ENCODE peak calls at places on chromosomes 1 and 21, in four cellular contexts. D is HL-60, E is choroid plexus epithelial cell, I is mucosa of descending colon. T is an unnamed sample.

GRCh38 chr1:35706846-35707245 is 11.8 kb downstream of the C1orf216 start:
- DNase-seq in D (no peak), E (no peak), I (no peak), T (no peak)

GRCh38 chr1:3026124-3026523 is 4.9 kb downstream of the ACTRT2 start:
- DNase-seq in D (no peak), I (no peak), E (no peak), T (no peak)

GRCh38 chr1:98557808-98558390 is 103.6 kb upstream of the SNX7 start:
- DNase-seq in I (no peak), E (peak; percentile 7), D (no peak), T (no peak)

GRCh38 chr1:248158758-248159157 is 13.8 kb downstream of the OR2M5 start:
- DNase-seq in D (no peak), E (no peak), I (no peak), T (no peak)

GRCh38 chr1:160062134-160062533 is 7.8 kb downstream of the KCNJ10 start:
- DNase-seq in E (no peak), I (no peak), D (no peak), T (no peak)

GRCh38 chr1:60427194-60427593 is 353.6 kb upstream of the C1orf87 start:
- DNase-seq in E (no peak), D (no peak), I (no peak), T (no peak)

GRCh38 chr1:155069551-155070391 is 6.2 kb downstream of the EFNA4 start:
- DNase-seq in I (peak; percentile 51), D (no peak), E (no peak), T (no peak)

GRCh38 chr21:39016740-39017315 is 166.4 kb downstream of the PSMG1 start:
- DNase-seq in D (peak; percentile 92), I (peak; percentile 36), E (peak; percentile 78), T (peak; percentile 87)

GRCh38 chr1:208461680-208462079 is 217.5 kb upstream of the PLXNA2 start:
- DNase-seq in I (no peak), E (peak; percentile 2), D (no peak), T (no peak)

GRCh38 chr1:205076245-205076761 is 8.0 kb downstream of the TMEM81 start:
- DNase-seq in E (no peak), D (peak; percentile 13), I (no peak), T (no peak)

GRCh38 chr1:155071701-155072100 is 6.9 kb upstream of the EFNA3 start:
- DNase-seq in E (no peak), D (no peak), I (peak; percentile 54), T (no peak)

GRCh38 chr1:28122183-28122582 is 33.8 kb upstream of the EYA3 start:
- DNase-seq in D (no peak), I (no peak), E (peak; percentile 71), T (no peak)

GRCh38 chr1:184189361-184189760 is 137.8 kb downstream of the TSEN15 start:
- DNase-seq in I (no peak), E (no peak), D (no peak), T (no peak)

GRCh38 chr1:154145986-154146385 is 8.9 kb downstream of the NUP210L start:
- DNase-seq in E (no peak), I (no peak), D (no peak), T (no peak)

GRCh38 chr1:55428944-55429931 is 214.1 kb upstream of the USP24 start:
- DNase-seq in D (no peak), I (no peak), E (peak; percentile 98), T (no peak)

GRCh38 chr1:198417041-198417440 is 123.4 kb downstream of the ATP6V1G3 start:
- DNase-seq in E (no peak), I (no peak), D (no peak), T (no peak)

GRCh38 chr1:177686929-177687328 is 282.9 kb downstream of the SEC16B start:
- DNase-seq in I (no peak), D (no peak), E (no peak), T (no peak)

GRCh38 chr1:115954684-115955083 is 21.6 kb upstream of the SLC22A15 start:
- DNase-seq in I (no peak), E (no peak), D (no peak), T (no peak)

GRCh38 chr1:189021577-189021976 is 1456.1 kb downstream of the BRINP3 start:
- DNase-seq in D (no peak), I (no peak), E (no peak), T (no peak)

GRCh38 chr1:169105087-169105433 is 1.4 kb upstream of the ATP1B1 start:
- DNase-seq in E (no peak), I (no peak), D (no peak), T (no peak)

GRCh38 chr1:29271724-29272123 is 35.4 kb downstream of the PTPRU start:
- DNase-seq in E (peak; percentile 78), I (peak; percentile 84), D (no peak), T (no peak)

GRCh38 chr1:214224605-214225354 is 56.2 kb upstream of the SMYD2 start:
- DNase-seq in D (no peak), E (peak; percentile 39), I (no peak), T (no peak)

GRCh38 chr1:85554630-85555327 is 25.8 kb upstream of the CCN1 start:
- DNase-seq in D (no peak), I (no peak), E (no peak), T (no peak)

GRCh38 chr21:35974801-35975200 is 85.5 kb downstream of the SETD4 start:
- DNase-seq in E (peak; percentile 12), I (no peak), D (no peak), T (no peak)

GRCh38 chr1:236206548-236206947 is 64.2 kb downstream of the GPR137B start:
- DNase-seq in E (no peak), D (peak; percentile 38), I (no peak), T (no peak)

GRCh38 chr1:230940848-230941247 is 37.8 kb downstream of the TTC13 start:
- DNase-seq in E (peak; percentile 28), D (no peak), I (no peak), T (no peak)

GRCh38 chr1:6922096-6922931 is 137.1 kb downstream of the CAMTA1 start:
- DNase-seq in D (no peak), E (peak; percentile 75), I (no peak), T (no peak)

GRCh38 chr1:10980094-10980577 is 32.3 kb upstream of the TARDBP start:
- DNase-seq in I (peak; percentile 85), E (peak; percentile 72), D (no peak), T (no peak)

GRCh38 chr21:43188181-43188580 is 19.4 kb downstream of the CRYAA start:
- DNase-seq in I (peak; percentile 16), E (no peak), D (no peak), T (peak; percentile 21)

GRCh38 chr21:43597052-43597451 is 62.2 kb downstream of the HSF2BP start:
- DNase-seq in D (no peak), E (peak; percentile 76), I (no peak), T (no peak)

GRCh38 chr21:45455321-45456013 is 50.5 kb downstream of the COL18A1 start:
- DNase-seq in D (peak; percentile 23), E (no peak), I (no peak), T (no peak)

GRCh38 chr1:153942766-153943549 is 3.6 kb downstream of the DENND4B start:
- DNase-seq in I (no peak), E (no peak), D (no peak), T (no peak)

GRCh38 chr1:24893431-24893830 is 36.6 kb downstream of the RUNX3 start:
- DNase-seq in I (peak; percentile 61), D (no peak), E (no peak), T (peak; percentile 33)

GRCh38 chr1:175725684-175726083 is 17.7 kb downstream of the TNR start:
- DNase-seq in I (no peak), E (peak; percentile 24), D (no peak), T (no peak)

GRCh38 chr1:11326070-11326469 is 53.1 kb downstream of the UBIAD1 start:
- DNase-seq in D (no peak), I (no peak), E (no peak), T (no peak)

GRCh38 chr1:65189716-65190115 is 41.7 kb downstream of the AK4 start:
- DNase-seq in E (peak; percentile 43), I (no peak), D (no peak), T (no peak)

DNA sequence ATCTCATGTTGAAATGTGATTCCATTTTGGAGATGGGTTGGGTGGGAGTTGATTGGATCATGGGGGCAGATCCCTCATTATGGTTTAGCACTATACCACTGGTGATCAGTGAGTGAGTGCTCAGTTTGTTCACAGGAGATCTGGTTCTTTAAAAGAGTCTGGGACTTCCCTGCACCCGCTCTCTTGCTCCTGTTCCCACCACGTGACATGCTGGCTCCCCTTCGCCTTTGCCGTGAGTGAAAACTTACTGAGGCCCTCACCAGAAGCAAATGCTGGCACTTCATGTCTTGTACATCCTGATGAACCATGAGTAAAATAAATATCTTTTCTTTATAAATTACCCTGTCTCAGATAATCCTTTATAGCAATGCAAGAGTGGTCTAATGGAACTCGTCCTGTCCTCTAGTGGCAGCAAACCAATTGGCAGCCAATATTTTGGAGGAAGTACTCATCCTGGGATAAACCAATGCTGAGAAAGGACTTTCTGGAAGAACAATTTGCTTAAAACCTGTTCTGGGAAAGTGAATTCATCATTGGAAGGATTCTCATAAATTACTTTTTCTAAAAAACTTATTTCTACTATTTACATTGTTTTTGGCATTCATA is 27.8 kb upstream of the CYP4A11 start:
- DNase-seq in E (no peak), I (no peak), D (no peak), T (no peak)
- TF ChIP-seq CTCF in E (peak; percentile 6), I (no peak), D (no peak), T (no peak)

GRCh38 chr1:219544163-219544846 is 68.6 kb downstream of the ZC3H11B start:
- DNase-seq in E (no peak), I (no peak), D (no peak), T (no peak)
- TF ChIP-seq CTCF in E (peak; percentile 40), I (no peak), D (no peak), T (no peak)

GRCh38 chr1:210456731-210457130 is 128.0 kb downstream of the HHAT start:
- DNase-seq in E (no peak), I (no peak), D (no peak), T (no peak)

GRCh38 chr1:210455840-210456603 is 127.3 kb downstream of the HHAT start:
- DNase-seq in D (no peak), E (no peak), I (no peak), T (no peak)

GRCh38 chr1:210457566-210457965 is 128.9 kb downstream of the HHAT start:
- DNase-seq in E (no peak), I (no peak), D (no peak), T (no peak)
- TF ChIP-seq CTCF in E (no peak), I (no peak), D (no peak), T (no peak)

GRCh38 chr21:34074283-34075098 is 1.1 kb downstream of the MRPS6 start:
- DNase-seq in E (no peak), I (no peak), D (no peak), T (no peak)
- TF ChIP-seq CTCF in E (no peak), I (no peak), D (no peak), T (no peak)